ENCODE peak calls at places on chromosomes 1 and 21, in four cellular contexts. One of them, this sample, is unnamed.

GRCh38 chr1:19967808-19968207 is 11.6 kb downstream of the PLA2G2A start:
- DNase-seq in mesenchymal stem cell: no peak
- DNase-seq in neuronal stem cell: no peak
- DNase-seq in H1: no peak
- DNase-seq in this sample: no peak

GRCh38 chr1:117239467-117239866 is 28.7 kb upstream of the VTCN1 start:
- DNase-seq in mesenchymal stem cell: no peak
- DNase-seq in neuronal stem cell: no peak
- DNase-seq in H1: no peak
- DNase-seq in this sample: no peak

GRCh38 chr1:219441884-219442283 is 171.0 kb downstream of the ZC3H11B start:
- DNase-seq in mesenchymal stem cell: no peak
- DNase-seq in neuronal stem cell: no peak
- DNase-seq in H1: no peak
- DNase-seq in this sample: no peak

GRCh38 chr1:193498088-193498605 is 311.7 kb upstream of the B3GALT2 start:
- DNase-seq in mesenchymal stem cell: peak; percentile 34
- DNase-seq in neuronal stem cell: no peak
- DNase-seq in H1: no peak
- DNase-seq in this sample: no peak

GRCh38 chr21:45636921-45637646 is 6.4 kb upstream of the PCBP3 start:
- DNase-seq in mesenchymal stem cell: no peak
- DNase-seq in neuronal stem cell: no peak
- DNase-seq in H1: no peak
- DNase-seq in this sample: no peak

GRCh38 chr1:87200875-87201638 is 127.6 kb upstream of the LMO4 start:
- DNase-seq in mesenchymal stem cell: no peak
- DNase-seq in neuronal stem cell: no peak
- DNase-seq in H1: no peak
- DNase-seq in this sample: no peak

GRCh38 chr1:228691926-228692325 is 43.4 kb upstream of the RHOU start:
- DNase-seq in mesenchymal stem cell: peak; percentile 39
- DNase-seq in neuronal stem cell: no peak
- DNase-seq in H1: no peak
- DNase-seq in this sample: peak; percentile 33

GRCh38 chr1:178940022-178940765 is 69.3 kb upstream of the ANGPTL1 start:
- DNase-seq in mesenchymal stem cell: no peak
- DNase-seq in neuronal stem cell: no peak
- DNase-seq in H1: no peak
- DNase-seq in this sample: peak; percentile 89

GRCh38 chr1:17903386-17903785 is 148.3 kb downstream of the ACTL8 start:
- DNase-seq in mesenchymal stem cell: no peak
- DNase-seq in neuronal stem cell: no peak
- DNase-seq in H1: no peak
- DNase-seq in this sample: no peak

GRCh38 chr21:41774467-41775151 is 7.8 kb upstream of the RIPK4 start:
- DNase-seq in mesenchymal stem cell: no peak
- DNase-seq in neuronal stem cell: no peak
- DNase-seq in H1: no peak
- DNase-seq in this sample: no peak

GRCh38 chr1:198711837-198712236 is 73.0 kb downstream of the PTPRC start:
- DNase-seq in mesenchymal stem cell: no peak
- DNase-seq in neuronal stem cell: no peak
- DNase-seq in H1: no peak
- DNase-seq in this sample: no peak

GRCh38 chr1:173488001-173488400 is 10.9 kb downstream of the PRDX6 start:
- DNase-seq in mesenchymal stem cell: no peak
- DNase-seq in neuronal stem cell: no peak
- DNase-seq in H1: no peak
- DNase-seq in this sample: no peak

GRCh38 chr1:60564196-60564595 is 490.6 kb upstream of the C1orf87 start:
- DNase-seq in mesenchymal stem cell: no peak
- DNase-seq in neuronal stem cell: no peak
- DNase-seq in H1: no peak
- DNase-seq in this sample: no peak

GRCh38 chr1:9038881-9039760 is 12.9 kb upstream of the SLC2A7 start:
- DNase-seq in mesenchymal stem cell: no peak
- DNase-seq in neuronal stem cell: no peak
- DNase-seq in H1: no peak
- DNase-seq in this sample: no peak

GRCh38 chr21:18164933-18165332 is 79.7 kb upstream of the CHODL start:
- DNase-seq in mesenchymal stem cell: no peak
- DNase-seq in neuronal stem cell: no peak
- DNase-seq in H1: no peak
- DNase-seq in this sample: no peak

GRCh38 chr1:93990010-93990409 is 80.8 kb upstream of the GCLM start:
- DNase-seq in mesenchymal stem cell: no peak
- DNase-seq in neuronal stem cell: no peak
- DNase-seq in H1: no peak
- DNase-seq in this sample: no peak

GRCh38 chr1:93992190-93992589 is 83.0 kb upstream of the GCLM start:
- DNase-seq in mesenchymal stem cell: no peak
- DNase-seq in neuronal stem cell: no peak
- DNase-seq in H1: no peak
- DNase-seq in this sample: no peak

GRCh38 chr1:93991269-93991668 is 82.0 kb upstream of the GCLM start:
- DNase-seq in mesenchymal stem cell: no peak
- DNase-seq in neuronal stem cell: no peak
- DNase-seq in H1: no peak
- DNase-seq in this sample: no peak

GRCh38 chr1:93989601-93990000 is 80.4 kb upstream of the GCLM start:
- DNase-seq in mesenchymal stem cell: no peak
- DNase-seq in neuronal stem cell: no peak
- DNase-seq in H1: no peak
- DNase-seq in this sample: no peak

GRCh38 chr1:93988634-93989350 is 79.6 kb upstream of the GCLM start:
- DNase-seq in mesenchymal stem cell: peak; percentile 69
- DNase-seq in neuronal stem cell: no peak
- DNase-seq in H1: no peak
- DNase-seq in this sample: peak; percentile 85
- H2BK120ac ChIP-seq in mesenchymal stem cell: no peak overlapping the region
- H2BK120ac ChIP-seq in neuronal stem cell: no peak overlapping the region
- H2BK120ac ChIP-seq in H1: no peak overlapping the region
- H2BK120ac ChIP-seq in this sample: no peak overlapping the region

DNA sequence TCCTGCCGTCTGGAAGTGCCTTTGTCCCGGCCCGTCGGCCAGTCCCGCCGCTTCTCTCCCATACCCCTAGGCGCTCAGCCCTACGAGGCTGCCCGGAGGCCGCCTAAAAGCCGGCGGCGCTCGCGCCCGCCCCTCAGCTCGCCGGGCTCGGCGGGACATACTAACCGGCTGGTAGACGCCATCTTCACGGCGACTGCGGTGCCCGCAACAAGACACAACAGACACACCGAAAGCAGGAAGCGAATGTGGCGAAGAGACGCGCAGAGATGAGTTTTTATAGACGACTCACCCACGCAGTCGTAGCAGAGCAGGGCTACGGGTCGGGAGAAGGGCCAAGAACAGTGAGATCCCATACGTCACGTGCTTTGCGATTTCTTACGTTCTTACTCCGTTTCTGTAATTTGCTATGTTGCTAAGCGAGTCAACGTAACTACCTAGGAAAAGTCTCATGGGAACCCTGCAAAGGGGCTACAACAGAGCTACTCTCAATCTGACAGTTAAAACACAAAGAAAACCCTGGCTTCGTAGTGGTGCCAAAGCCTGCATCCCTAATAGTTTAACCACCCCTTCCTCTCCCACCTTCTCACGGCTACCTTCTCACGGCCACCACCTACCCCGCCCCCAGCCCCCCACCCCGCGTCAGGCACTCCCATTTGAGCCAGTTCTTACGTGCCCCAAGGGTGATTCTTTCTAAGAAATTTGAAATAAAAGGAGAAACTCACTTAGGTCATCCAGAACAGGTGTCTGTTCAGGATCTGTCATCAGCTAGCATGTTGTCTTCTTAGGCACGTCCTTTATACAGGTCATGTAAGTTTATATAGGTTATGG is at the start of gene GTF2B:
- DNase-seq in mesenchymal stem cell: peak; percentile 98
- DNase-seq in neuronal stem cell: peak; percentile 67
- DNase-seq in H1: peak; percentile 54
- DNase-seq in this sample: peak; percentile 97
- H2BK120ac ChIP-seq in mesenchymal stem cell: no peak within 1 kb of the TSS
- H2BK120ac ChIP-seq in neuronal stem cell: no peak within 1 kb of the TSS
- H2BK120ac ChIP-seq in H1: no peak within 1 kb of the TSS
- H2BK120ac ChIP-seq in this sample: peak within 1 kb of the TSS; percentile 67

GRCh38 chr1:160488347-160489058 is 34.6 kb downstream of the SLAMF6 start:
- DNase-seq in mesenchymal stem cell: no peak
- DNase-seq in neuronal stem cell: no peak
- DNase-seq in H1: no peak
- DNase-seq in this sample: no peak

GRCh38 chr1:160483505-160484185 is 39.4 kb downstream of the SLAMF6 start:
- DNase-seq in mesenchymal stem cell: no peak
- DNase-seq in neuronal stem cell: no peak
- DNase-seq in H1: no peak
- DNase-seq in this sample: no peak

GRCh38 chr1:160481979-160482596 is 41.0 kb downstream of the SLAMF6 start:
- DNase-seq in mesenchymal stem cell: no peak
- DNase-seq in neuronal stem cell: no peak
- DNase-seq in H1: no peak
- DNase-seq in this sample: no peak

GRCh38 chr1:160489513-160490261 is 33.4 kb downstream of the SLAMF6 start:
- DNase-seq in mesenchymal stem cell: no peak
- DNase-seq in neuronal stem cell: no peak
- DNase-seq in H1: no peak
- DNase-seq in this sample: no peak

GRCh38 chr1:160486453-160486852 is 36.6 kb downstream of the SLAMF6 start:
- DNase-seq in mesenchymal stem cell: no peak
- DNase-seq in neuronal stem cell: no peak
- DNase-seq in H1: peak; percentile 33
- DNase-seq in this sample: no peak
- H2BK120ac ChIP-seq in mesenchymal stem cell: no peak overlapping the region
- H2BK120ac ChIP-seq in neuronal stem cell: no peak overlapping the region
- H2BK120ac ChIP-seq in H1: no peak overlapping the region
- H2BK120ac ChIP-seq in this sample: no peak overlapping the region

DNA sequence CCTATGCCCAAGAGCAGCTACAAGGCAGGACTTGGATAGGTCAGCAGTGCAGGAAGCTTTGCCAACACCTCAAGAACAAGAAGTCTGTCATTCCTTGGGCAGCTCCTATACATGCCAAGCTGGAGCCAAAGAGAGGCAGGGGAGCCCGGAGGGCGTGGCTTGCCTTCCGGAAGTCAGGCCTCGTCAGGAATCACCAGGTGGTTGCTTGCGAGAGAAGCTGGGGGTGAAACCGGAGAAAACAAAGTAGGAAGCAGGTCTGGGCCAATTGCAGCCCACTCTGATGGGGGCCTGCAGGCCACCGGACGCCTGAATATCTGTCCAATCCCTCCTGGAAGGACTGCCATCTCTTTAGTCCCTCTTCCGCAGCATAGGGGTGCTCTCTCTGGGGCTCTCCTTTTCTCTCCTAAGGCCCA is 794 bp upstream of the FAM76A start:
- DNase-seq in mesenchymal stem cell: no peak
- DNase-seq in neuronal stem cell: no peak
- DNase-seq in H1: peak; percentile 25
- DNase-seq in this sample: no peak
- H2BK120ac ChIP-seq in mesenchymal stem cell: no peak overlapping the region
- H2BK120ac ChIP-seq in neuronal stem cell: no peak overlapping the region
- H2BK120ac ChIP-seq in H1: peak overlapping the region; percentile 40
- H2BK120ac ChIP-seq in this sample: no peak overlapping the region

GRCh38 chr1:204418174-204419063 is 6.8 kb upstream of the PPP1R15B start:
- DNase-seq in mesenchymal stem cell: peak; percentile 33
- DNase-seq in neuronal stem cell: no peak
- DNase-seq in H1: no peak
- DNase-seq in this sample: peak; percentile 66
- H2BK120ac ChIP-seq in mesenchymal stem cell: no peak overlapping the region
- H2BK120ac ChIP-seq in neuronal stem cell: no peak overlapping the region
- H2BK120ac ChIP-seq in H1: no peak overlapping the region
- H2BK120ac ChIP-seq in this sample: peak overlapping the region; percentile 39

DNA sequence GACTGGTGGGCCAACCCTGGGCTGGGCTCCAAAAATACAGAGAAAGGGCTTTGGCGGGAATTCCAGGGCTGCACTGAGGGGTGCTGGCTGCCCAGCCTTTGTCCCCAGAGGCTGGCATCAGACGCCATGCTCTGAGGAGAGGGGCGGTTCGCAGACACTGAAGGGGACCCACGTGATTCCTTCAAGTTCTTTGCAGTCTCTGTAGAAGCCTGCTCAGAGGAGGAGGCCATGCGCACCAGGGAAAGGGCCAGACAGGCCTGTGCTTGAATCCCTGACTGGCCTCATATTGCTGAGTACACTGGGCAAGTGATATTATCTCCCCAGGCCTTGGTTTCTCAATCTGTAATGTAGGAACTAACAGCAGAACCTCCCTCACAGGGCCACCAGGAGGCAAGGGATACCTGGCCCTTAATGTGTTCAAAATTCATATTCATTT is 119.5 kb downstream of the EPHB2 start:
- DNase-seq in mesenchymal stem cell: no peak
- DNase-seq in neuronal stem cell: no peak
- DNase-seq in H1: no peak
- DNase-seq in this sample: no peak
- H2BK120ac ChIP-seq in mesenchymal stem cell: no peak overlapping the region
- H2BK120ac ChIP-seq in neuronal stem cell: no peak overlapping the region
- H2BK120ac ChIP-seq in H1: no peak overlapping the region
- H2BK120ac ChIP-seq in this sample: no peak overlapping the region

DNA sequence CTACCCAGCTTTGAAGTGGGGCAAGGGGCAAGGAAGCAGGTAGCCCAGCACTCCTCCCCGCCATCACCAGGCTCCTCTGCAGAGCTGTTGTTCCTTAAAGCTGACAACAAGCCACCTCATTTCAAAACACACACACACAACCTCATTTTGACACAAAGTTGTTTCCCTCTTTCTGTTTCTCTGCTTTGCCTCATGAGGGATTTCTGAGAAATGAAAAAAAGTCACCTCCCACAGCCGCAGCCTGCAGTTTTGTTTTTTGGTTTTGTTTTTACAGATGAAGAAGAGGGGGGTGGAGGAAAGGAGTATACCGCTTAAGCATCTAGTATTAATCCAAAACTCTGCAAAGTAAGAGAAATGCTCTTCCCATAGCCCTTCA is 12.1 kb downstream of the MCL1 start:
- DNase-seq in mesenchymal stem cell: peak; percentile 78
- DNase-seq in neuronal stem cell: no peak
- DNase-seq in H1: no peak
- DNase-seq in this sample: peak; percentile 40
- H2BK120ac ChIP-seq in mesenchymal stem cell: peak overlapping the region; percentile 59
- H2BK120ac ChIP-seq in neuronal stem cell: no peak overlapping the region
- H2BK120ac ChIP-seq in H1: peak overlapping the region; percentile 96
- H2BK120ac ChIP-seq in this sample: peak overlapping the region; percentile 83

This sample was measured in IMR-90.